ENCODE peak calls at places on chromosomes 13 and 19, in five cellular contexts. M, S, X, F and C are unnamed samples.

GRCh38 chr19:53365899-53366493 is 491 bp downstream of the ZNF525 start:
- DNase-seq in M (peak), S (no peak), X (peak), F (no peak), C (no peak)

GRCh38 chr19:16588089-16588823 is 16.0 kb upstream of the SLC35E1 start:
- DNase-seq in M (no peak), S (no peak), X (peak), F (no peak), C (no peak)

GRCh38 chr19:13215572-13216380 is 65.6 kb downstream of the IER2 start:
- DNase-seq in M (no peak), S (no peak), X (no peak), F (no peak), C (no peak)

GRCh38 chr19:41367848-41368301 is 3.9 kb upstream of the B9D2 start:
- DNase-seq in M (no peak), S (peak), X (no peak), F (no peak), C (peak)

GRCh38 chr19:3548594-3548993 is 8.8 kb downstream of the MFSD12 start:
- DNase-seq in M (no peak), S (no peak), X (no peak), F (no peak), C (no peak)

GRCh38 chr19:10742494-10742893 is 24.6 kb downstream of the DNM2 start:
- DNase-seq in M (no peak), S (no peak), X (no peak), F (no peak), C (no peak)

GRCh38 chr13:27744861-27745260 is 47.4 kb upstream of the GSX1 start:
- DNase-seq in M (no peak), S (no peak), X (no peak), F (no peak), C (no peak)

GRCh38 chr19:31154021-31154420 is 195.2 kb downstream of the TSHZ3 start:
- DNase-seq in M (no peak), S (no peak), X (no peak), F (no peak), C (peak)

GRCh38 chr13:114063545-114064515 is 68.6 kb downstream of the RASA3 start:
- DNase-seq in M (peak), S (peak), X (peak), F (no peak), C (no peak)

GRCh38 chr19:14957464-14957863 is 16.2 kb downstream of the OR7C2 start:
- DNase-seq in M (no peak), S (no peak), X (no peak), F (no peak), C (no peak)

GRCh38 chr19:38577826-38578225 is 39.9 kb downstream of the MAP4K1 start:
- DNase-seq in M (no peak), S (no peak), X (no peak), F (no peak), C (no peak)

GRCh38 chr13:47135800-47136658 is 239.2 kb upstream of the HTR2A start:
- DNase-seq in M (no peak), S (no peak), X (no peak), F (no peak), C (no peak)

GRCh38 chr13:25217023-25217909 is 45.2 kb upstream of the AMER2 start:
- DNase-seq in M (no peak), S (no peak), X (no peak), F (no peak), C (no peak)

GRCh38 chr13:65966991-65967451 is 1263.1 kb downstream of the PCDH9 start:
- DNase-seq in M (no peak), S (peak), X (no peak), F (peak), C (no peak)

GRCh38 chr13:47474845-47475244 is 526.2 kb downstream of the SUCLA2 start:
- DNase-seq in M (no peak), S (no peak), X (no peak), F (no peak), C (no peak)

GRCh38 chr19:13429563-13429962 is 76.7 kb downstream of the CACNA1A start:
- DNase-seq in M (no peak), S (no peak), X (no peak), F (no peak), C (no peak)

GRCh38 chr19:35153701-35154534 is 617 bp upstream of the FXYD5 start:
- DNase-seq in M (no peak), S (peak), X (no peak), F (no peak), C (no peak)

GRCh38 chr19:38319421-38320258 is at the start of gene KCNK6:
- DNase-seq in M (no peak), S (peak), X (peak), F (no peak), C (no peak)

GRCh38 chr19:29687244-29687896 is 22.1 kb downstream of the PLEKHF1 start:
- DNase-seq in M (no peak), S (peak), X (no peak), F (no peak), C (no peak)

GRCh38 chr13:96817336-96817941 is 176.8 kb downstream of the OXGR1 start:
- DNase-seq in M (no peak), S (no peak), X (no peak), F (peak), C (no peak)

GRCh38 chr19:46609511-46610412 is 8.6 kb downstream of the CALM3 start:
- DNase-seq in M (no peak), S (no peak), X (no peak), F (no peak), C (no peak)

GRCh38 chr19:51128227-51128626 is 3.5 kb downstream of the SIGLEC9 start:
- DNase-seq in M (no peak), S (no peak), X (no peak), F (no peak), C (no peak)

GRCh38 chr13:40231311-40231710 is 435.1 kb downstream of the FOXO1 start:
- DNase-seq in M (no peak), S (no peak), X (no peak), F (no peak), C (no peak)

GRCh38 chr19:58366576-58367430 is 4.3 kb upstream of the ZNF497 start:
- DNase-seq in M (no peak), S (no peak), X (no peak), F (no peak), C (no peak)

GRCh38 chr19:36807029-36807428 is 31.2 kb downstream of the ZNF790 start:
- DNase-seq in M (no peak), S (no peak), X (no peak), F (no peak), C (no peak)

GRCh38 chr13:85590231-85590931 is 208.8 kb downstream of the SLITRK6 start:
- DNase-seq in M (no peak), S (no peak), X (no peak), F (no peak), C (no peak)

GRCh38 chr13:21050288-21051197 is 10.8 kb downstream of the LATS2 start:
- DNase-seq in M (no peak), S (no peak), X (no peak), F (no peak), C (no peak)

GRCh38 chr13:28268800-28269223 is 130.5 kb downstream of the PAN3 start:
- DNase-seq in M (no peak), S (no peak), X (no peak), F (no peak), C (no peak)

GRCh38 chr19:44141191-44142013 is at the start of gene ZNF234:
- DNase-seq in M (peak), S (peak), X (peak), F (peak), C (no peak)

GRCh38 chr19:55454787-55455243 is 6.6 kb downstream of the ISOC2 start:
- DNase-seq in M (no peak), S (peak), X (peak), F (no peak), C (no peak)

GRCh38 chr13:42474954-42475353 is 99.0 kb upstream of the TNFSF11 start:
- DNase-seq in M (no peak), S (no peak), X (no peak), F (no peak), C (no peak)

GRCh38 chr13:39451860-39452301 is 151.1 kb downstream of the LHFPL6 start:
- DNase-seq in M (no peak), S (no peak), X (peak), F (no peak), C (no peak)

GRCh38 chr13:30561506-30561905 is 56.2 kb upstream of the USPL1 start:
- DNase-seq in M (no peak), S (no peak), X (no peak), F (no peak), C (no peak)

DNA sequence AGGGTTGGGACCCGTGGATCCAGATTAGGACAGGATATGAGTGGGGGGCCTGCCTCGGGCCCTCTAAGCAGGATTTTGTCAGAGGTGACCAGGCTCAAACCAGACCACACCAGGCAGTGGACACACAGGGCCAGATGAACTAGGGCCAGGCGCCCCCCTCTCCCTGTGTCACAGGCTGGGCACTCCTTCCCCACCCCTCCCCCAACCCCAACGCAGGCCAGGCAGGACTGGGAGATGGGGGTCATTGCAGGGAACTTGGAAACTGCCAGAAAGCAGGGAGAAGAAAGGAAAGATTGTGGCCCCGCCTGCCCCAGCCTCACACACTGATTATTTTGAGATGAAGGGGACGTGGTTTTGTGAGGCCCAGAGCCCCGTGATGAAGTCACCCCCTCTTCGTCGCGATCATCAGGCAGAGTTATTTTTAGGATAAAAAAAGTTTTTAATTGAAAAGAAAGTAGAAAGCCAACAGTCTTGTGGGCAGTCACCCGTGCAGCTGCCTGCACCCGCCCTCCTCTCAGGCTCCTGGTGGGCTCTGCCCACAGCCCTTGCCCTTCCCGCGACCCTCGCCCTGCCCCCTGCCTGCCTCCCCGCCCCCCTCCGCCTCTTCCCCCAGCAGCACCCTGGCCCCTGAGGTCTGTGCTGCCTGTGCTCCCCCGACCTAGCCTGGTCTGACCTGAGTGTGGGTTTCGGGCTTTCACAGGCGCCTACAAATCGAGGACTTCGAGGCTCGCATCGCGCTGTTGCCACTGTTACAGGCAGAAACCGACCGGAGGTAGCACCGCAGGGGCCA is 1.9 kb upstream of the YJEFN3 start:
- DNase-seq in M (no peak), S (no peak), X (no peak), F (no peak), C (no peak)
- H3K4me3 ChIP-seq in M (no peak), S (no peak), X (no peak), F (no peak), C (no peak)

DNA sequence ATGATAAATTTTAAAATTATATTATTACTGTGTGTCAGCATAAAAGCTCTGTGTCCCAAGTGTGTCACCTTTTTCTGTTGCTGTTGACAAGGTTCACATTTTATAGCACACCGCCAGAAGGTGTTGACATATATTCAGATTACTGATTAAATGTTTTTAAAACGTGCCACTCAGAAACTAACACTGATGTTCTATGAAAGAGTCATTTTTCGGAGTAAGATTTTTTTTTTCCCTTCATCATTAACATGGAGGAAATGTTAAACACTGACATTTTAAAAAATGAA is 197.5 kb downstream of the TM9SF2 start:
- DNase-seq in M (no peak), S (no peak), X (no peak), F (no peak), C (no peak)
- H3K4me3 ChIP-seq in M (no peak), S (no peak), X (no peak), F (no peak), C (no peak)

DNA sequence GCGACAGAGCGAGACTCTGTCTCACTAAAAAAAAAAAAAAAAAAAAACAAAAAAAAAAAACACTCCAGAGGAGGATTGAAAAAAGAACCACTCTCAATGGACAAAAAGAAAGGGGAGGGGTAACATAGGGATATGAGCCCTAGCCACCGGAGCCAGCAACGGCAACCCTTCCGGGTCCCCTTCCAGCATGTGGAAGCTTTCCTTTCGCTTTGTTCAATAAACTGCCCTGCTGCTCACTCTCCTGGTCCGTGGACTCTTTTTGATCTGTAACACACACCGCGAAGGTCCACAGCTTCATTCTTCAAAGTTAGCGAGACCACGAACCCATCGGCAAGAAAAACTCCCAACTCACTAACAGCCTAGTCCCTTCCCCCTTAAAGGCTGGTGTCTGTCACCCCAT is 1.0 kb upstream of the REX1BD start:
- DNase-seq in M (no peak), S (no peak), X (no peak), F (no peak), C (no peak)
- H3K4me3 ChIP-seq in M (no peak), S (no peak), X (no peak), F (no peak), C (no peak)

GRCh38 chr13:60267498-60268202 is 103.9 kb upstream of the DIAPH3 start:
- DNase-seq in M (no peak), S (peak), X (no peak), F (no peak), C (no peak)
- H3K4me3 ChIP-seq in M (peak), S (peak), X (peak), F (no peak), C (peak)

GRCh38 chr13:108121406-108121805 is 93.9 kb downstream of the LIG4 start:
- DNase-seq in M (no peak), S (no peak), X (no peak), F (no peak), C (no peak)

GRCh38 chr13:108115739-108116138 is 99.6 kb downstream of the LIG4 start:
- DNase-seq in M (no peak), S (no peak), X (no peak), F (no peak), C (no peak)

GRCh38 chr13:108120332-108120731 is 95.0 kb downstream of the LIG4 start:
- DNase-seq in M (no peak), S (no peak), X (no peak), F (no peak), C (no peak)
- H3K4me3 ChIP-seq in M (no peak), S (peak), X (no peak), F (no peak), C (no peak)